ENCODE peak calls at places on chromosomes 4 and X, in seven cellular contexts. I is nephron progenitor cell; H is CD4-positive, alpha-beta T cell; E is brain microvascular endothelial cell; U is activated CD8-positive, alpha-beta memory T cell treated with anti-CD3 and anti-CD28 coated beads, Interleukin-2, amount 10 ng/mL, durations not matched to agents 7 days and 5 days; G is lung; L is ovary. X is an unnamed sample.

GRCh38 chrX:56786889-56787733 is 58.1 kb downstream of the NBDY start:
- DNase-seq in I (no peak), H (no peak), E (no peak), U (no peak), G (no peak), L (no peak), X (no peak)

GRCh38 chr4:38609614-38610013 is 54.4 kb upstream of the KLF3 start:
- DNase-seq in I (no peak), H (no peak), E (no peak), U (no peak), G (no peak), L (no peak), X (no peak)

GRCh38 chr4:182022899-182023298 is 220.3 kb upstream of the TENM3 start:
- DNase-seq in I (no peak), H (no peak), E (no peak), U (no peak), G (no peak), L (no peak), X (no peak)

GRCh38 chr4:142366821-142367220 is 479.3 kb downstream of the INPP4B start:
- DNase-seq in I (no peak), H (no peak), E (no peak), U (no peak), G (no peak), L (no peak), X (peak; percentile 27)

GRCh38 chrX:129594781-129595180 is 54.7 kb downstream of the OCRL start:
- DNase-seq in I (no peak), H (no peak), E (no peak), U (no peak), G (no peak), L (no peak), X (no peak)

GRCh38 chrX:41412261-41413167 is 34.6 kb upstream of the NYX start:
- DNase-seq in I (no peak), H (no peak), E (no peak), U (no peak), G (no peak), L (no peak), X (no peak)

GRCh38 chr4:110487873-110488272 is 11.9 kb downstream of the ENPEP start:
- DNase-seq in I (no peak), H (no peak), E (no peak), U (no peak), G (no peak), L (no peak), X (peak; percentile 79)

GRCh38 chr4:64272432-64272831 is 136.8 kb downstream of the TECRL start:
- DNase-seq in I (no peak), H (no peak), E (no peak), U (no peak), G (no peak), L (no peak), X (no peak)

X was measured in A673.